ENCODE peak calls at places on chromosomes 3 and 15, in nine cellular contexts. One of them, this sample, is unnamed.

GRCh38 chr3:65483475-65483874 is 555.2 kb downstream of the MAGI1 start:
- DNase-seq in left ventricle myocardium inferior: peak
- DNase-seq in fibroblast of mammary gland: peak
- DNase-seq in sigmoid colon: peak
- DNase-seq in astrocyte of the spinal cord: peak
- DNase-seq in cardiac muscle cell: peak
- DNase-seq in adrenal gland: peak
- DNase-seq in suprapubic skin: no peak
- DNase-seq in lower leg skin: peak
- DNase-seq in this sample: no peak

GRCh38 chr3:102629943-102630342 is 195.1 kb downstream of the ZPLD1 start:
- DNase-seq in suprapubic skin: no peak
- DNase-seq in sigmoid colon: no peak
- DNase-seq in cardiac muscle cell: no peak
- DNase-seq in astrocyte of the spinal cord: no peak
- DNase-seq in adrenal gland: no peak
- DNase-seq in fibroblast of mammary gland: no peak
- DNase-seq in left ventricle myocardium inferior: no peak
- DNase-seq in lower leg skin: no peak
- DNase-seq in this sample: no peak

GRCh38 chr3:65436580-65436979 is 602.1 kb downstream of the MAGI1 start:
- DNase-seq in sigmoid colon: no peak
- DNase-seq in cardiac muscle cell: peak
- DNase-seq in suprapubic skin: no peak
- DNase-seq in lower leg skin: no peak
- DNase-seq in left ventricle myocardium inferior: no peak
- DNase-seq in astrocyte of the spinal cord: peak
- DNase-seq in fibroblast of mammary gland: peak
- DNase-seq in adrenal gland: peak
- DNase-seq in this sample: no peak

GRCh38 chr3:132342183-132342582 is 25.0 kb downstream of the ACP3 start:
- DNase-seq in astrocyte of the spinal cord: no peak
- DNase-seq in adrenal gland: no peak
- DNase-seq in cardiac muscle cell: peak
- DNase-seq in left ventricle myocardium inferior: no peak
- DNase-seq in sigmoid colon: no peak
- DNase-seq in fibroblast of mammary gland: peak
- DNase-seq in lower leg skin: no peak
- DNase-seq in suprapubic skin: no peak
- DNase-seq in this sample: no peak

GRCh38 chr3:105837143-105837740 is 31.6 kb downstream of the CBLB start:
- DNase-seq in astrocyte of the spinal cord: peak
- DNase-seq in left ventricle myocardium inferior: no peak
- DNase-seq in fibroblast of mammary gland: peak
- DNase-seq in lower leg skin: no peak
- DNase-seq in cardiac muscle cell: no peak
- DNase-seq in adrenal gland: no peak
- DNase-seq in suprapubic skin: no peak
- DNase-seq in sigmoid colon: no peak
- DNase-seq in this sample: no peak

GRCh38 chr3:135867911-135868310 is 97.6 kb upstream of the PPP2R3A start:
- DNase-seq in suprapubic skin: no peak
- DNase-seq in fibroblast of mammary gland: no peak
- DNase-seq in lower leg skin: no peak
- DNase-seq in sigmoid colon: no peak
- DNase-seq in adrenal gland: no peak
- DNase-seq in astrocyte of the spinal cord: no peak
- DNase-seq in cardiac muscle cell: no peak
- DNase-seq in left ventricle myocardium inferior: no peak
- DNase-seq in this sample: no peak

GRCh38 chr3:59308001-59308400 is 258.2 kb upstream of the CFAP20DC start:
- DNase-seq in fibroblast of mammary gland: no peak
- DNase-seq in cardiac muscle cell: no peak
- DNase-seq in adrenal gland: no peak
- DNase-seq in left ventricle myocardium inferior: no peak
- DNase-seq in lower leg skin: no peak
- DNase-seq in astrocyte of the spinal cord: no peak
- DNase-seq in sigmoid colon: no peak
- DNase-seq in suprapubic skin: no peak
- DNase-seq in this sample: no peak

GRCh38 chr15:43193710-43194109 is 8.5 kb downstream of the CCNDBP1 start:
- DNase-seq in astrocyte of the spinal cord: no peak
- DNase-seq in adrenal gland: no peak
- DNase-seq in sigmoid colon: no peak
- DNase-seq in suprapubic skin: no peak
- DNase-seq in cardiac muscle cell: no peak
- DNase-seq in fibroblast of mammary gland: no peak
- DNase-seq in left ventricle myocardium inferior: no peak
- DNase-seq in lower leg skin: no peak
- DNase-seq in this sample: no peak

GRCh38 chr3:59425942-59426341 is 376.1 kb upstream of the CFAP20DC start:
- DNase-seq in fibroblast of mammary gland: no peak
- DNase-seq in adrenal gland: no peak
- DNase-seq in lower leg skin: no peak
- DNase-seq in left ventricle myocardium inferior: no peak
- DNase-seq in suprapubic skin: no peak
- DNase-seq in astrocyte of the spinal cord: no peak
- DNase-seq in cardiac muscle cell: no peak
- DNase-seq in sigmoid colon: no peak
- DNase-seq in this sample: no peak

GRCh38 chr15:100934166-100934565 is 15.0 kb downstream of the LRRK1 start:
- DNase-seq in sigmoid colon: no peak
- DNase-seq in cardiac muscle cell: no peak
- DNase-seq in astrocyte of the spinal cord: no peak
- DNase-seq in adrenal gland: no peak
- DNase-seq in suprapubic skin: no peak
- DNase-seq in lower leg skin: no peak
- DNase-seq in left ventricle myocardium inferior: no peak
- DNase-seq in fibroblast of mammary gland: no peak
- DNase-seq in this sample: no peak

GRCh38 chr15:82849556-82850241 is 40.3 kb downstream of the WHAMM start:
- DNase-seq in lower leg skin: peak
- DNase-seq in suprapubic skin: no peak
- DNase-seq in left ventricle myocardium inferior: peak
- DNase-seq in astrocyte of the spinal cord: peak
- DNase-seq in fibroblast of mammary gland: peak
- DNase-seq in cardiac muscle cell: peak
- DNase-seq in sigmoid colon: peak
- DNase-seq in adrenal gland: peak
- DNase-seq in this sample: peak

GRCh38 chr3:113223831-113224240 is 12.5 kb downstream of the BOC start:
- DNase-seq in adrenal gland: no peak
- DNase-seq in astrocyte of the spinal cord: no peak
- DNase-seq in lower leg skin: no peak
- DNase-seq in fibroblast of mammary gland: no peak
- DNase-seq in sigmoid colon: no peak
- DNase-seq in cardiac muscle cell: no peak
- DNase-seq in left ventricle myocardium inferior: no peak
- DNase-seq in suprapubic skin: no peak
- DNase-seq in this sample: no peak

GRCh38 chr3:59084598-59084997 is 34.8 kb upstream of the CFAP20DC start:
- DNase-seq in fibroblast of mammary gland: no peak
- DNase-seq in cardiac muscle cell: no peak
- DNase-seq in left ventricle myocardium inferior: no peak
- DNase-seq in suprapubic skin: no peak
- DNase-seq in lower leg skin: no peak
- DNase-seq in astrocyte of the spinal cord: no peak
- DNase-seq in adrenal gland: no peak
- DNase-seq in sigmoid colon: no peak
- DNase-seq in this sample: no peak

GRCh38 chr3:49294343-49294742 is 17.3 kb upstream of the C3orf62 start:
- DNase-seq in left ventricle myocardium inferior: no peak
- DNase-seq in suprapubic skin: no peak
- DNase-seq in astrocyte of the spinal cord: no peak
- DNase-seq in fibroblast of mammary gland: no peak
- DNase-seq in adrenal gland: no peak
- DNase-seq in cardiac muscle cell: no peak
- DNase-seq in sigmoid colon: no peak
- DNase-seq in lower leg skin: no peak
- DNase-seq in this sample: no peak

GRCh38 chr3:22012471-22012870 is 261.5 kb upstream of the ZNF385D start:
- DNase-seq in fibroblast of mammary gland: peak
- DNase-seq in cardiac muscle cell: no peak
- DNase-seq in lower leg skin: no peak
- DNase-seq in left ventricle myocardium inferior: no peak
- DNase-seq in astrocyte of the spinal cord: peak
- DNase-seq in adrenal gland: no peak
- DNase-seq in suprapubic skin: no peak
- DNase-seq in sigmoid colon: no peak
- DNase-seq in this sample: peak

GRCh38 chr3:196272826-196273225 is 14.7 kb downstream of the PCYT1A start:
- DNase-seq in fibroblast of mammary gland: no peak
- DNase-seq in adrenal gland: no peak
- DNase-seq in sigmoid colon: no peak
- DNase-seq in lower leg skin: no peak
- DNase-seq in cardiac muscle cell: no peak
- DNase-seq in astrocyte of the spinal cord: no peak
- DNase-seq in suprapubic skin: no peak
- DNase-seq in left ventricle myocardium inferior: peak
- DNase-seq in this sample: no peak

GRCh38 chr3:65831733-65832425 is 206.8 kb downstream of the MAGI1 start:
- DNase-seq in left ventricle myocardium inferior: no peak
- DNase-seq in astrocyte of the spinal cord: no peak
- DNase-seq in cardiac muscle cell: no peak
- DNase-seq in sigmoid colon: no peak
- DNase-seq in lower leg skin: no peak
- DNase-seq in adrenal gland: no peak
- DNase-seq in suprapubic skin: no peak
- DNase-seq in fibroblast of mammary gland: peak
- DNase-seq in this sample: no peak

GRCh38 chr15:56964182-56964581 is 45.7 kb downstream of the TCF12 start:
- DNase-seq in cardiac muscle cell: no peak
- DNase-seq in fibroblast of mammary gland: peak
- DNase-seq in left ventricle myocardium inferior: no peak
- DNase-seq in suprapubic skin: no peak
- DNase-seq in sigmoid colon: no peak
- DNase-seq in lower leg skin: no peak
- DNase-seq in astrocyte of the spinal cord: peak
- DNase-seq in adrenal gland: no peak
- DNase-seq in this sample: no peak

DNA sequence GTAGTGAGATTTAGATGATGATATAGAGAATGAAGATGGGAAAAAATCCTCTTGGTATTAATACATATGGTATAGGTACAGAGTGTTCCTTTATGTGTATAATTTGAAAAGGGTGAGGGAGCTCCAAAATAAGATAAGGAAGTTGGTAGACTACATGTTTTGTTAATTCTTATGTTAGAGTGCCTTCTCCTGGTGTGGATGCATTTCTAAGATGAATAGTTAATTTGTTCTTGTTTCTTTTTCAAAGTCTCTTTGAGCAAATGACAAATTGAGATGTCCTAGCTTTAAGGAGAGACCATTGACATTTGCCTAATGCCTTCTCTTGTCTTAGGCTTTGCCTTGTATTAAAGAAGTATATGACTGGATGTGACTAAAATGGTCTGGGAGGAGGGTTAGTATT is 34.1 kb downstream of the AKAP13 start:
- DNase-seq in cardiac muscle cell: no peak
- DNase-seq in astrocyte of the spinal cord: peak
- DNase-seq in lower leg skin: no peak
- DNase-seq in left ventricle myocardium inferior: no peak
- DNase-seq in sigmoid colon: no peak
- DNase-seq in fibroblast of mammary gland: peak
- DNase-seq in suprapubic skin: no peak
- DNase-seq in adrenal gland: no peak
- DNase-seq in this sample: no peak
- TF ChIP-seq CTCF in cardiac muscle cell: peak
- TF ChIP-seq CTCF in astrocyte of the spinal cord: no peak
- TF ChIP-seq CTCF in lower leg skin: no peak
- TF ChIP-seq CTCF in left ventricle myocardium inferior: peak
- TF ChIP-seq CTCF in sigmoid colon: no peak
- TF ChIP-seq CTCF in fibroblast of mammary gland: peak
- TF ChIP-seq CTCF in suprapubic skin: no peak
- TF ChIP-seq CTCF in adrenal gland: peak
- TF ChIP-seq CTCF in this sample: peak

GRCh38 chr15:85793641-85794597 is 806 bp downstream of the KLHL25 start:
- DNase-seq in suprapubic skin: no peak
- DNase-seq in lower leg skin: no peak
- DNase-seq in fibroblast of mammary gland: peak
- DNase-seq in cardiac muscle cell: peak
- DNase-seq in sigmoid colon: no peak
- DNase-seq in adrenal gland: peak
- DNase-seq in left ventricle myocardium inferior: no peak
- DNase-seq in astrocyte of the spinal cord: peak
- DNase-seq in this sample: no peak

GRCh38 chr15:85794598-85795319 is at the start of gene KLHL25:
- DNase-seq in sigmoid colon: peak
- DNase-seq in adrenal gland: peak
- DNase-seq in cardiac muscle cell: peak
- DNase-seq in suprapubic skin: peak
- DNase-seq in fibroblast of mammary gland: peak
- DNase-seq in astrocyte of the spinal cord: peak
- DNase-seq in left ventricle myocardium inferior: peak
- DNase-seq in lower leg skin: peak
- DNase-seq in this sample: peak

GRCh38 chr15:85792872-85793621 is 1.7 kb downstream of the KLHL25 start:
- DNase-seq in adrenal gland: no peak
- DNase-seq in fibroblast of mammary gland: no peak
- DNase-seq in astrocyte of the spinal cord: no peak
- DNase-seq in sigmoid colon: no peak
- DNase-seq in left ventricle myocardium inferior: no peak
- DNase-seq in cardiac muscle cell: no peak
- DNase-seq in lower leg skin: no peak
- DNase-seq in suprapubic skin: no peak
- DNase-seq in this sample: no peak

GRCh38 chr15:85795320-85795668 is 569 bp upstream of the KLHL25 start:
- DNase-seq in left ventricle myocardium inferior: no peak
- DNase-seq in suprapubic skin: no peak
- DNase-seq in astrocyte of the spinal cord: no peak
- DNase-seq in fibroblast of mammary gland: no peak
- DNase-seq in adrenal gland: no peak
- DNase-seq in lower leg skin: no peak
- DNase-seq in sigmoid colon: no peak
- DNase-seq in cardiac muscle cell: no peak
- DNase-seq in this sample: no peak

GRCh38 chr15:85795669-85796305 is 1.1 kb upstream of the KLHL25 start:
- DNase-seq in fibroblast of mammary gland: no peak
- DNase-seq in cardiac muscle cell: no peak
- DNase-seq in astrocyte of the spinal cord: no peak
- DNase-seq in lower leg skin: no peak
- DNase-seq in adrenal gland: no peak
- DNase-seq in sigmoid colon: peak
- DNase-seq in left ventricle myocardium inferior: no peak
- DNase-seq in suprapubic skin: no peak
- DNase-seq in this sample: no peak
- H3K4me3 ChIP-seq in fibroblast of mammary gland: no peak
- H3K4me3 ChIP-seq in cardiac muscle cell: no peak
- H3K4me3 ChIP-seq in astrocyte of the spinal cord: no peak
- H3K4me3 ChIP-seq in lower leg skin: no peak
- H3K4me3 ChIP-seq in adrenal gland: peak
- H3K4me3 ChIP-seq in sigmoid colon: peak
- H3K4me3 ChIP-seq in left ventricle myocardium inferior: peak
- H3K4me3 ChIP-seq in suprapubic skin: no peak
- H3K4me3 ChIP-seq in this sample: peak

GRCh38 chr3:14148041-14148985 is 23.5 kb downstream of the TMEM43 start:
- DNase-seq in left ventricle myocardium inferior: no peak
- DNase-seq in astrocyte of the spinal cord: no peak
- DNase-seq in cardiac muscle cell: no peak
- DNase-seq in lower leg skin: peak
- DNase-seq in fibroblast of mammary gland: no peak
- DNase-seq in suprapubic skin: no peak
- DNase-seq in sigmoid colon: no peak
- DNase-seq in adrenal gland: no peak
- DNase-seq in this sample: peak
- TF ChIP-seq CTCF in left ventricle myocardium inferior: no peak
- TF ChIP-seq CTCF in astrocyte of the spinal cord: peak
- TF ChIP-seq CTCF in cardiac muscle cell: no peak
- TF ChIP-seq CTCF in lower leg skin: no peak
- TF ChIP-seq CTCF in fibroblast of mammary gland: no peak
- TF ChIP-seq CTCF in suprapubic skin: no peak
- TF ChIP-seq CTCF in sigmoid colon: no peak
- TF ChIP-seq CTCF in adrenal gland: no peak
- TF ChIP-seq CTCF in this sample: peak

GRCh38 chr15:68203956-68204355 is 1.2 kb downstream of the CALML4 start:
- DNase-seq in lower leg skin: no peak
- DNase-seq in cardiac muscle cell: no peak
- DNase-seq in adrenal gland: no peak
- DNase-seq in astrocyte of the spinal cord: no peak
- DNase-seq in left ventricle myocardium inferior: no peak
- DNase-seq in sigmoid colon: peak
- DNase-seq in fibroblast of mammary gland: no peak
- DNase-seq in suprapubic skin: peak
- DNase-seq in this sample: no peak
- H3K4me3 ChIP-seq in lower leg skin: no peak
- H3K4me3 ChIP-seq in cardiac muscle cell: no peak
- H3K4me3 ChIP-seq in adrenal gland: no peak
- H3K4me3 ChIP-seq in astrocyte of the spinal cord: no peak
- H3K4me3 ChIP-seq in left ventricle myocardium inferior: no peak
- H3K4me3 ChIP-seq in sigmoid colon: no peak
- H3K4me3 ChIP-seq in fibroblast of mammary gland: no peak
- H3K4me3 ChIP-seq in suprapubic skin: no peak
- H3K4me3 ChIP-seq in this sample: no peak

This sample was measured in retinal pigment epithelial cell.